ENCODE peak calls at places on chromosomes 7 and 10, in seven cellular contexts. One of them, this sample, is unnamed.

GRCh38 chr7:104983620-104984539 is 30.1 kb upstream of the KMT2E start:
- DNase-seq in A549: peak
- DNase-seq in spleen: peak
- DNase-seq in ovary: peak
- DNase-seq in right lobe of liver: peak
- DNase-seq in colonic mucosa: peak
- DNase-seq in esophagus squamous epithelium: peak
- DNase-seq in this sample: no peak

GRCh38 chr10:131820626-131821025 is 80.2 kb upstream of the PPP2R2D start:
- DNase-seq in esophagus squamous epithelium: no peak
- DNase-seq in right lobe of liver: no peak
- DNase-seq in A549: no peak
- DNase-seq in ovary: no peak
- DNase-seq in spleen: no peak
- DNase-seq in colonic mucosa: peak
- DNase-seq in this sample: no peak

GRCh38 chr10:127420138-127420684 is 128.9 kb upstream of the NPS start:
- DNase-seq in right lobe of liver: no peak
- DNase-seq in colonic mucosa: no peak
- DNase-seq in esophagus squamous epithelium: no peak
- DNase-seq in spleen: peak
- DNase-seq in A549: no peak
- DNase-seq in ovary: no peak
- DNase-seq in this sample: no peak

GRCh38 chr7:97298561-97298960 is 181.1 kb downstream of the SDHAF3 start:
- DNase-seq in A549: no peak
- DNase-seq in ovary: no peak
- DNase-seq in esophagus squamous epithelium: no peak
- DNase-seq in colonic mucosa: no peak
- DNase-seq in spleen: no peak
- DNase-seq in right lobe of liver: no peak
- DNase-seq in this sample: no peak

GRCh38 chr7:88091988-88092675 is 127.7 kb downstream of the SRI start:
- DNase-seq in A549: no peak
- DNase-seq in spleen: no peak
- DNase-seq in colonic mucosa: no peak
- DNase-seq in ovary: no peak
- DNase-seq in esophagus squamous epithelium: no peak
- DNase-seq in right lobe of liver: no peak
- DNase-seq in this sample: no peak

GRCh38 chr7:26065652-26066051 is 86.3 kb upstream of the NFE2L3 start:
- DNase-seq in right lobe of liver: no peak
- DNase-seq in esophagus squamous epithelium: no peak
- DNase-seq in ovary: no peak
- DNase-seq in spleen: no peak
- DNase-seq in colonic mucosa: no peak
- DNase-seq in A549: no peak
- DNase-seq in this sample: no peak

GRCh38 chr10:85674851-85675250 is 691.7 kb downstream of the GRID1 start:
- DNase-seq in colonic mucosa: no peak
- DNase-seq in A549: no peak
- DNase-seq in spleen: no peak
- DNase-seq in ovary: no peak
- DNase-seq in right lobe of liver: no peak
- DNase-seq in esophagus squamous epithelium: no peak
- DNase-seq in this sample: no peak

GRCh38 chr7:6128205-6128604 is 97.0 kb downstream of the ANKRD61 start:
- DNase-seq in right lobe of liver: no peak
- DNase-seq in esophagus squamous epithelium: no peak
- DNase-seq in colonic mucosa: no peak
- DNase-seq in ovary: no peak
- DNase-seq in A549: no peak
- DNase-seq in spleen: no peak
- DNase-seq in this sample: no peak

GRCh38 chr10:770975-771374 is 81.5 kb upstream of the DIP2C start:
- DNase-seq in A549: no peak
- DNase-seq in spleen: no peak
- DNase-seq in ovary: no peak
- DNase-seq in esophagus squamous epithelium: no peak
- DNase-seq in right lobe of liver: no peak
- DNase-seq in colonic mucosa: peak
- DNase-seq in this sample: no peak

GRCh38 chr10:133231946-133232574 is 2.0 kb downstream of the UTF1 start:
- DNase-seq in esophagus squamous epithelium: no peak
- DNase-seq in colonic mucosa: no peak
- DNase-seq in spleen: no peak
- DNase-seq in A549: no peak
- DNase-seq in right lobe of liver: no peak
- DNase-seq in ovary: no peak
- DNase-seq in this sample: no peak

GRCh38 chr7:70565723-70566122 is 566.2 kb upstream of the GALNT17 start:
- DNase-seq in esophagus squamous epithelium: no peak
- DNase-seq in colonic mucosa: no peak
- DNase-seq in right lobe of liver: no peak
- DNase-seq in A549: no peak
- DNase-seq in ovary: no peak
- DNase-seq in spleen: no peak
- DNase-seq in this sample: no peak

GRCh38 chr7:46716926-46717325 is 795.9 kb upstream of the IGFBP3 start:
- DNase-seq in ovary: no peak
- DNase-seq in right lobe of liver: no peak
- DNase-seq in colonic mucosa: no peak
- DNase-seq in spleen: no peak
- DNase-seq in esophagus squamous epithelium: no peak
- DNase-seq in A549: no peak
- DNase-seq in this sample: no peak

GRCh38 chr10:35092851-35093250 is 2.7 kb upstream of the CUL2 start:
- DNase-seq in colonic mucosa: no peak
- DNase-seq in esophagus squamous epithelium: no peak
- DNase-seq in spleen: no peak
- DNase-seq in ovary: no peak
- DNase-seq in right lobe of liver: no peak
- DNase-seq in A549: no peak
- DNase-seq in this sample: no peak

GRCh38 chr7:39291644-39292411 is 274.4 kb upstream of the YAE1 start:
- DNase-seq in right lobe of liver: no peak
- DNase-seq in spleen: no peak
- DNase-seq in esophagus squamous epithelium: no peak
- DNase-seq in A549: no peak
- DNase-seq in colonic mucosa: no peak
- DNase-seq in ovary: no peak
- DNase-seq in this sample: no peak

GRCh38 chr7:39293424-39293823 is 272.8 kb upstream of the YAE1 start:
- DNase-seq in colonic mucosa: no peak
- DNase-seq in esophagus squamous epithelium: no peak
- DNase-seq in right lobe of liver: no peak
- DNase-seq in ovary: no peak
- DNase-seq in A549: no peak
- DNase-seq in spleen: no peak
- DNase-seq in this sample: no peak

GRCh38 chr7:39294022-39294421 is 272.2 kb upstream of the YAE1 start:
- DNase-seq in esophagus squamous epithelium: no peak
- DNase-seq in spleen: no peak
- DNase-seq in colonic mucosa: no peak
- DNase-seq in ovary: no peak
- DNase-seq in A549: no peak
- DNase-seq in right lobe of liver: no peak
- DNase-seq in this sample: no peak

DNA sequence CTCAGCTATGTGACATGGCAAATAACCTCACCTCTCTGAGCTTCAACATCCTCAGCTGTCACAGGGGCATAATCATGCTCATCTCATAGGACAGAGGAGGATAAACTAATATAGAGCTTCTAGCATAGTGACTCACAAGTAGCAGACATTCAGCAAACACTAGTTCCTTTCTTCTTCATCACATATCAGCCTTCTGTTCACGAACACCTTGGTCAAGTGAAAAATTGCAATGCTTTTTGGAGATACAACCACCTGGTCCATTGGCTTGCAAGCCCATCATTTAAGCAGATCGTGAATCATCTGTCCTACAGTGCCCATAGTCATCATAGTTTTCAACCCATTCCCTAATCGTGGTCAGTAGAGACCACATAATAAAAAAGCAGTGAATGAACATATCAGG is 277.9 kb upstream of the YAE1 start:
- DNase-seq in right lobe of liver: no peak
- DNase-seq in esophagus squamous epithelium: no peak
- DNase-seq in spleen: no peak
- DNase-seq in colonic mucosa: no peak
- DNase-seq in ovary: no peak
- DNase-seq in A549: no peak
- DNase-seq in this sample: no peak
- H3K27ac ChIP-seq in right lobe of liver: no peak
- H3K27ac ChIP-seq in esophagus squamous epithelium: no peak
- H3K27ac ChIP-seq in spleen: no peak
- H3K27ac ChIP-seq in colonic mucosa: no peak
- H3K27ac ChIP-seq in ovary: no peak
- H3K27ac ChIP-seq in A549: no peak
- H3K27ac ChIP-seq in this sample: no peak

GRCh38 chr10:47154762-47155161 is 145.2 kb upstream of the GDF10 start:
- DNase-seq in A549: no peak
- DNase-seq in right lobe of liver: no peak
- DNase-seq in ovary: no peak
- DNase-seq in esophagus squamous epithelium: no peak
- DNase-seq in colonic mucosa: no peak
- DNase-seq in spleen: no peak
- DNase-seq in this sample: no peak

GRCh38 chr10:47150581-47150980 is 149.4 kb upstream of the GDF10 start:
- DNase-seq in A549: no peak
- DNase-seq in spleen: no peak
- DNase-seq in colonic mucosa: no peak
- DNase-seq in ovary: no peak
- DNase-seq in esophagus squamous epithelium: no peak
- DNase-seq in right lobe of liver: no peak
- DNase-seq in this sample: no peak

GRCh38 chr10:47151880-47152279 is 148.1 kb upstream of the GDF10 start:
- DNase-seq in A549: no peak
- DNase-seq in ovary: no peak
- DNase-seq in esophagus squamous epithelium: no peak
- DNase-seq in right lobe of liver: no peak
- DNase-seq in colonic mucosa: no peak
- DNase-seq in spleen: no peak
- DNase-seq in this sample: no peak

GRCh38 chr10:47156873-47157272 is 143.1 kb upstream of the GDF10 start:
- DNase-seq in A549: no peak
- DNase-seq in colonic mucosa: no peak
- DNase-seq in esophagus squamous epithelium: no peak
- DNase-seq in ovary: no peak
- DNase-seq in right lobe of liver: no peak
- DNase-seq in spleen: no peak
- DNase-seq in this sample: no peak

GRCh38 chr10:47152861-47153349 is 147.1 kb upstream of the GDF10 start:
- DNase-seq in right lobe of liver: no peak
- DNase-seq in A549: peak
- DNase-seq in esophagus squamous epithelium: no peak
- DNase-seq in ovary: no peak
- DNase-seq in colonic mucosa: no peak
- DNase-seq in spleen: no peak
- DNase-seq in this sample: no peak
- TF ChIP-seq CTCF in right lobe of liver: no peak
- TF ChIP-seq CTCF in A549: no peak
- TF ChIP-seq CTCF in esophagus squamous epithelium: peak
- TF ChIP-seq CTCF in ovary: no peak
- TF ChIP-seq CTCF in colonic mucosa: no peak
- TF ChIP-seq CTCF in spleen: peak
- TF ChIP-seq CTCF in this sample: peak

GRCh38 chr7:66748127-66748511 is 7.6 kb downstream of the RABGEF1 start:
- DNase-seq in ovary: no peak
- DNase-seq in right lobe of liver: no peak
- DNase-seq in esophagus squamous epithelium: no peak
- DNase-seq in spleen: no peak
- DNase-seq in colonic mucosa: no peak
- DNase-seq in A549: no peak
- DNase-seq in this sample: no peak
- H3K27ac ChIP-seq in ovary: no peak
- H3K27ac ChIP-seq in right lobe of liver: no peak
- H3K27ac ChIP-seq in esophagus squamous epithelium: no peak
- H3K27ac ChIP-seq in spleen: peak
- H3K27ac ChIP-seq in colonic mucosa: no peak
- H3K27ac ChIP-seq in A549: no peak
- H3K27ac ChIP-seq in this sample: no peak

GRCh38 chr10:100020883-100021248 is 11.1 kb upstream of the DNMBP start:
- DNase-seq in esophagus squamous epithelium: no peak
- DNase-seq in ovary: no peak
- DNase-seq in right lobe of liver: no peak
- DNase-seq in spleen: no peak
- DNase-seq in colonic mucosa: no peak
- DNase-seq in A549: no peak
- DNase-seq in this sample: no peak
- TF ChIP-seq CTCF in esophagus squamous epithelium: no peak
- TF ChIP-seq CTCF in ovary: no peak
- TF ChIP-seq CTCF in right lobe of liver: no peak
- TF ChIP-seq CTCF in spleen: no peak
- TF ChIP-seq CTCF in colonic mucosa: no peak
- TF ChIP-seq CTCF in A549: no peak
- TF ChIP-seq CTCF in this sample: no peak

This sample was measured in AG04450.